ENCODE peak calls at places on chromosomes 1 and 21, in six cellular contexts. D, U, F, K, M and J are unnamed samples. For H3K4me1 and H3K27me3, the result is how much of the 10 kb centered on the place peaks cover.

GRCh38 chr21:30478015-30478414 is 2.2 kb downstream of the KRTAP19-1 start:
- DNase-seq in D (no peak), U (no peak), F (no peak), K (no peak), M (no peak), J (no peak)

GRCh38 chr21:26883768-26884167 is 38.6 kb upstream of the ADAMTS1 start:
- DNase-seq in D (no peak), U (peak), F (no peak), K (no peak), M (no peak), J (no peak)

GRCh38 chr21:38646213-38646837 is 148.0 kb upstream of the ERG start:
- DNase-seq in D (no peak), U (no peak), F (no peak), K (no peak), M (no peak), J (no peak)

GRCh38 chr1:166170726-166171125 is 3.9 kb upstream of the FAM78B start:
- DNase-seq in D (no peak), U (no peak), F (no peak), K (no peak), M (no peak), J (no peak)

GRCh38 chr1:235941852-235942624 is 75.3 kb upstream of the LYST start:
- DNase-seq in D (no peak), U (no peak), F (peak), K (no peak), M (no peak), J (no peak)

GRCh38 chr1:183270541-183271141 is 84.6 kb downstream of the LAMC2 start:
- DNase-seq in D (no peak), U (no peak), F (peak), K (peak), M (no peak), J (no peak)

GRCh38 chr21:40688106-40688850 is 158.7 kb downstream of the DSCAM start:
- DNase-seq in D (no peak), U (no peak), F (no peak), K (no peak), M (no peak), J (no peak)

GRCh38 chr1:77857557-77857956 is 30.9 kb upstream of the NEXN start:
- DNase-seq in D (no peak), U (no peak), F (peak), K (no peak), M (no peak), J (no peak)

GRCh38 chr1:207890136-207890738 is 20.7 kb downstream of the CD34 start:
- DNase-seq in D (peak), U (peak), F (peak), K (peak), M (peak), J (peak)

GRCh38 chr21:35265170-35265877 is 216.2 kb upstream of the RUNX1 start:
- DNase-seq in D (no peak), U (no peak), F (peak), K (no peak), M (no peak), J (no peak)

GRCh38 chr21:44876849-44877575 is 3.5 kb upstream of the PTTG1IP start:
- DNase-seq in D (no peak), U (no peak), F (no peak), K (no peak), M (no peak), J (no peak)

GRCh38 chr21:39911286-39911685 is 44.0 kb downstream of the PCP4 start:
- DNase-seq in D (no peak), U (no peak), F (no peak), K (no peak), M (no peak), J (no peak)

GRCh38 chr1:13619909-13620308 is 36.3 kb downstream of the PDPN start:
- DNase-seq in D (no peak), U (peak), F (no peak), K (no peak), M (no peak), J (no peak)

GRCh38 chr1:156865865-156866678 is 5.4 kb downstream of the NTRK1 start:
- DNase-seq in D (no peak), U (no peak), F (no peak), K (no peak), M (no peak), J (no peak)

GRCh38 chr1:112869895-112870294 is 86.1 kb downstream of the SLC16A1 start:
- DNase-seq in D (no peak), U (no peak), F (no peak), K (no peak), M (no peak), J (no peak)

GRCh38 chr1:183450086-183450485 is 22.2 kb upstream of the SMG7 start:
- DNase-seq in D (no peak), U (no peak), F (no peak), K (no peak), M (no peak), J (no peak)

GRCh38 chr1:3530086-3530930 is 75.8 kb downstream of the ARHGEF16 start:
- DNase-seq in D (no peak), U (no peak), F (peak), K (no peak), M (peak), J (no peak)

GRCh38 chr1:21935891-21936365 is 1.2 kb downstream of the HSPG2 start:
- DNase-seq in D (no peak), U (no peak), F (peak), K (no peak), M (peak), J (no peak)

GRCh38 chr21:31351973-31352372 is 7.9 kb upstream of the TIAM1 start:
- DNase-seq in D (no peak), U (no peak), F (no peak), K (no peak), M (no peak), J (no peak)

GRCh38 chr1:232508161-232508661 is 121.7 kb downstream of the SIPA1L2 start:
- DNase-seq in D (no peak), U (no peak), F (no peak), K (no peak), M (no peak), J (no peak)

GRCh38 chr1:91080650-91081049 is 58.8 kb upstream of the ZNF644 start:
- DNase-seq in D (peak), U (no peak), F (no peak), K (no peak), M (no peak), J (no peak)

GRCh38 chr1:239976130-239976968 is 115.3 kb upstream of the FMN2 start:
- DNase-seq in D (peak), U (peak), F (peak), K (peak), M (peak), J (peak)

GRCh38 chr1:116665001-116665400 is 2.5 kb downstream of the IGSF3 start:
- DNase-seq in D (no peak), U (no peak), F (no peak), K (no peak), M (no peak), J (no peak)

GRCh38 chr1:199612976-199613774 is 414.3 kb upstream of the NR5A2 start:
- DNase-seq in D (no peak), U (no peak), F (no peak), K (no peak), M (no peak), J (no peak)

GRCh38 chr1:16126738-16127515 is 28.9 kb downstream of the EPHA2 start:
- DNase-seq in D (no peak), U (no peak), F (no peak), K (peak), M (no peak), J (no peak)

GRCh38 chr1:53557830-53558784 is 98.9 kb downstream of the DMRTB1 start:
- DNase-seq in D (no peak), U (no peak), F (no peak), K (no peak), M (no peak), J (no peak)

GRCh38 chr1:244989813-244990212 is 125.5 kb upstream of the HNRNPU start:
- DNase-seq in D (no peak), U (no peak), F (peak), K (no peak), M (no peak), J (no peak)

GRCh38 chr1:18217398-18218043 is 109.9 kb downstream of the IGSF21 start:
- DNase-seq in D (no peak), U (peak), F (no peak), K (no peak), M (no peak), J (no peak)

GRCh38 chr1:12275370-12275769 is 45.5 kb downstream of the VPS13D start:
- DNase-seq in D (no peak), U (peak), F (peak), K (peak), M (peak), J (peak)

GRCh38 chr21:19236209-19236608 is 832.6 kb upstream of the TMPRSS15 start:
- DNase-seq in D (no peak), U (no peak), F (no peak), K (no peak), M (no peak), J (no peak)

GRCh38 chr1:226355679-226356583 is 47.0 kb upstream of the LIN9 start:
- DNase-seq in D (no peak), U (no peak), F (no peak), K (peak), M (no peak), J (no peak)

GRCh38 chr1:47431534-47431933 is 6.3 kb upstream of the FOXD2 start:
- DNase-seq in D (no peak), U (no peak), F (no peak), K (no peak), M (no peak), J (no peak)

GRCh38 chr1:25561426-25562100 is 18.2 kb downstream of the LDLRAP1 start:
- DNase-seq in D (no peak), U (no peak), F (peak), K (no peak), M (no peak), J (no peak)

GRCh38 chr1:217311766-217312165 is 319.1 kb downstream of the GPATCH2 start:
- DNase-seq in D (no peak), U (no peak), F (no peak), K (no peak), M (no peak), J (no peak)

GRCh38 chr1:9317591-9318331 is 25.1 kb downstream of the SPSB1 start:
- DNase-seq in D (no peak), U (no peak), F (peak), K (no peak), M (no peak), J (peak)

GRCh38 chr1:9316512-9316911 is 23.8 kb downstream of the SPSB1 start:
- DNase-seq in D (no peak), U (no peak), F (no peak), K (no peak), M (no peak), J (peak)

GRCh38 chr1:9316080-9316444 is 23.4 kb downstream of the SPSB1 start:
- DNase-seq in D (no peak), U (no peak), F (no peak), K (no peak), M (no peak), J (no peak)

GRCh38 chr1:9315411-9316079 is 22.9 kb downstream of the SPSB1 start:
- DNase-seq in D (no peak), U (no peak), F (peak), K (no peak), M (no peak), J (no peak)

GRCh38 chr1:9317072-9317471 is 24.4 kb downstream of the SPSB1 start:
- DNase-seq in D (no peak), U (no peak), F (no peak), K (no peak), M (no peak), J (no peak)
- H3K4me1 ChIP-seq in D (half or more), U (half or more), F (under half), K (under half), M (half or more), J (under half)

GRCh38 chr1:52060822-52061221 is 4.7 kb downstream of the BTF3L4 start:
- DNase-seq in D (no peak), U (no peak), F (no peak), K (no peak), M (no peak), J (no peak)

GRCh38 chr1:52059888-52060287 is 3.8 kb downstream of the BTF3L4 start:
- DNase-seq in D (no peak), U (no peak), F (no peak), K (no peak), M (no peak), J (no peak)

GRCh38 chr1:52057876-52058275 is 1.8 kb downstream of the BTF3L4 start:
- DNase-seq in D (no peak), U (no peak), F (no peak), K (no peak), M (no peak), J (no peak)

GRCh38 chr1:52059326-52059725 is 3.2 kb downstream of the BTF3L4 start:
- DNase-seq in D (no peak), U (no peak), F (no peak), K (no peak), M (no peak), J (no peak)

GRCh38 chr1:52063192-52063591 is 7.1 kb downstream of the BTF3L4 start:
- DNase-seq in D (no peak), U (no peak), F (no peak), K (no peak), M (no peak), J (no peak)
- H3K27me3 ChIP-seq in D (under half), U (under half), F (under half), K (under half), M (under half), J (under half)

GRCh38 chr1:206040328-206040727 is 12.6 kb upstream of the RHEX start:
- DNase-seq in D (no peak), U (no peak), F (no peak), K (no peak), M (no peak), J (no peak)
- H3K4me1 ChIP-seq in D (under half), U (under half), F (under half), K (under half), M (under half), J (under half)

GRCh38 chr1:71649588-71649987 is 568.8 kb upstream of the ZRANB2 start:
- DNase-seq in D (no peak), U (no peak), F (no peak), K (no peak), M (no peak), J (no peak)
- H3K27me3 ChIP-seq in D (under half), U (under half), F (under half), K (under half), M (under half), J (under half)